ENCODE peak calls at places on chromosomes 16 and 17, in seven cellular contexts. C, H, F, J, W, Y and Z are unnamed samples.

GRCh38 chr17:78081551-78081950 is 47.0 kb downstream of the TMC6 start:
- DNase-seq in C (no peak), H (no peak), F (no peak), J (no peak), W (no peak), Y (no peak), Z (no peak)

GRCh38 chr17:19741832-19742457 is 6.2 kb downstream of the ALDH3A1 start:
- DNase-seq in C (no peak), H (no peak), F (no peak), J (no peak), W (no peak), Y (no peak), Z (no peak)

GRCh38 chr17:62882284-62882683 is 74.2 kb upstream of the MARCHF10 start:
- DNase-seq in C (no peak), H (no peak), F (no peak), J (no peak), W (no peak), Y (peak), Z (no peak)

GRCh38 chr16:3035289-3035971 is 1.3 kb downstream of the BICDL2 start:
- DNase-seq in C (no peak), H (no peak), F (no peak), J (no peak), W (no peak), Y (no peak), Z (no peak)

GRCh38 chr16:48531011-48531962 is 78.7 kb downstream of the N4BP1 start:
- DNase-seq in C (no peak), H (no peak), F (no peak), J (no peak), W (no peak), Y (no peak), Z (peak)

GRCh38 chr16:71540-72341 is 690 bp downstream of the RHBDF1 start:
- DNase-seq in C (peak), H (no peak), F (peak), J (peak), W (peak), Y (peak), Z (peak)

GRCh38 chr17:19714542-19715411 is 1.6 kb downstream of the SLC47A2 start:
- DNase-seq in C (peak), H (no peak), F (no peak), J (no peak), W (no peak), Y (no peak), Z (peak)

GRCh38 chr16:2663553-2664521 is 18.5 kb upstream of the KCTD5 start:
- DNase-seq in C (no peak), H (no peak), F (peak), J (no peak), W (no peak), Y (no peak), Z (no peak)

GRCh38 chr17:38572665-38573365 is 32.9 kb downstream of the SRCIN1 start:
- DNase-seq in C (peak), H (no peak), F (no peak), J (peak), W (no peak), Y (peak), Z (peak)

GRCh38 chr17:72393553-72393952 is 272.7 kb downstream of the SOX9 start:
- DNase-seq in C (no peak), H (no peak), F (peak), J (no peak), W (peak), Y (no peak), Z (no peak)

GRCh38 chr17:29956225-29956624 is 14.8 kb downstream of the EFCAB5 start:
- DNase-seq in C (no peak), H (no peak), F (no peak), J (no peak), W (no peak), Y (no peak), Z (no peak)

GRCh38 chr16:31141489-31142108 is 6.1 kb upstream of the PRSS8 start:
- DNase-seq in C (no peak), H (no peak), F (peak), J (no peak), W (peak), Y (no peak), Z (peak)

GRCh38 chr17:66331038-66331816 is 28.8 kb downstream of the PRKCA start:
- DNase-seq in C (no peak), H (no peak), F (peak), J (no peak), W (no peak), Y (no peak), Z (no peak)

GRCh38 chr17:79075861-79076406 is 1.3 kb downstream of the ENGASE start:
- DNase-seq in C (no peak), H (no peak), F (no peak), J (no peak), W (no peak), Y (no peak), Z (no peak)

GRCh38 chr16:27379919-27380318 is 22.1 kb upstream of the IL21R start:
- DNase-seq in C (no peak), H (no peak), F (no peak), J (no peak), W (no peak), Y (no peak), Z (no peak)

GRCh38 chr17:56897646-56898424 is 16.0 kb downstream of the TRIM25 start:
- DNase-seq in C (no peak), H (no peak), F (no peak), J (no peak), W (no peak), Y (no peak), Z (no peak)

GRCh38 chr17:48310748-48311213 is 119.2 kb downstream of the SKAP1 start:
- DNase-seq in C (no peak), H (no peak), F (no peak), J (peak), W (no peak), Y (no peak), Z (peak)

GRCh38 chr17:33192961-33193911 is 99.9 kb downstream of the ASIC2 start:
- DNase-seq in C (peak), H (peak), F (no peak), J (no peak), W (no peak), Y (no peak), Z (peak)

GRCh38 chr17:31093866-31094599 is 744 bp upstream of the NF1 start:
- DNase-seq in C (peak), H (no peak), F (no peak), J (no peak), W (no peak), Y (no peak), Z (no peak)

GRCh38 chr17:78661092-78661770 is 84.0 kb upstream of the DNAH17 start:
- DNase-seq in C (no peak), H (no peak), F (no peak), J (no peak), W (no peak), Y (peak), Z (no peak)

GRCh38 chr17:43673516-43674323 is 12.0 kb upstream of the MEOX1 start:
- DNase-seq in C (peak), H (no peak), F (peak), J (peak), W (peak), Y (peak), Z (peak)

GRCh38 chr17:70166571-70166970 is 2.8 kb upstream of the KCNJ2 start:
- DNase-seq in C (no peak), H (no peak), F (no peak), J (no peak), W (no peak), Y (no peak), Z (no peak)

GRCh38 chr16:86241681-86242080 is 268.6 kb upstream of the FOXF1 start:
- DNase-seq in C (peak), H (no peak), F (no peak), J (no peak), W (no peak), Y (no peak), Z (no peak)

GRCh38 chr16:2039286-2040030 is 8.2 kb downstream of the NTHL1 start:
- DNase-seq in C (no peak), H (no peak), F (peak), J (no peak), W (peak), Y (no peak), Z (no peak)

GRCh38 chr16:11835891-11836652 is 15.3 kb downstream of the RSL1D1 start:
- DNase-seq in C (peak), H (no peak), F (peak), J (no peak), W (peak), Y (peak), Z (no peak)

GRCh38 chr17:703081-703875 is 11.4 kb downstream of the VPS53 start:
- DNase-seq in C (no peak), H (no peak), F (peak), J (no peak), W (peak), Y (no peak), Z (no peak)

GRCh38 chr17:70288540-70289290 is 119.4 kb downstream of the KCNJ2 start:
- DNase-seq in C (no peak), H (no peak), F (no peak), J (no peak), W (no peak), Y (peak), Z (no peak)

GRCh38 chr17:56478836-56479447 is 114.6 kb upstream of the NOG start:
- DNase-seq in C (peak), H (no peak), F (peak), J (peak), W (peak), Y (peak), Z (peak)

GRCh38 chr17:83094291-83094690 is 14.9 kb downstream of the METRNL start:
- DNase-seq in C (no peak), H (no peak), F (no peak), J (no peak), W (no peak), Y (no peak), Z (no peak)

GRCh38 chr16:80176114-80176513 is 364.7 kb upstream of the DYNLRB2 start:
- DNase-seq in C (no peak), H (no peak), F (no peak), J (no peak), W (no peak), Y (no peak), Z (no peak)

GRCh38 chr17:58995247-58995940 is 111.3 kb downstream of the TRIM37 start:
- DNase-seq in C (no peak), H (no peak), F (no peak), J (no peak), W (peak), Y (no peak), Z (no peak)
- H3K4ac ChIP-seq in C (no peak), H (no peak), F (no peak), J (no peak), W (no peak), Y (no peak), Z (no peak)

DNA sequence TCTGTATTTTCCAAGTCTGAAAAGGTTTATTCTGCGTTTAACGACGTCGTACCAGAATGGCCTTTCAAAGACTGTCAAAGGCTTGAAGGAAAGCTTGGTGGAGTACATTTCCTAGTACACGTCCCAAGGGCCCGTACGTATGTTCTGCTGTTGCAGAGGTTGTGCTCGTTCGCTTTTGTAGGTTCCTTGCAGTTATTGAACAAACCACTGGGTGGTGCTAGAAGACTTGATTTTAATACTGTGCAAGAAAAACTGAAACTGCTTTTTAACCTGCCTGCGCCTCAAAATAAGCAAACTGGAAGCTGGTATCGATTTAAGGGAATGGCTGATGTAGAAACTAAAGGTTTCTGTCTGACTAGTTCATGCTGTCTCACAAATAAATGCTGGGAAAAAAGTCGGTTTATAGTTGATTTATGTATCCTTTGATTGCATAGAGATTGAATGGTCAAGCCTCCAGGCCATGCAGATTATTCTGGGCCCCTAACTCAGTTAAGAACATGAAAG is 54.6 kb downstream of the USP10 start:
- DNase-seq in C (peak), H (peak), F (peak), J (peak), W (peak), Y (peak), Z (peak)
- H3K23ac ChIP-seq in C (no peak), H (no peak), F (no peak), J (no peak), W (peak), Y (no peak), Z (no peak)

GRCh38 chr17:12242390-12242954 is 221.8 kb downstream of the MAP2K4 start:
- DNase-seq in C (no peak), H (no peak), F (no peak), J (no peak), W (peak), Y (no peak), Z (no peak)
- H3K4ac ChIP-seq in C (no peak), H (no peak), F (no peak), J (no peak), W (no peak), Y (no peak), Z (no peak)

GRCh38 chr17:5553479-5553878 is 30.8 kb downstream of the NLRP1 start:
- DNase-seq in C (no peak), H (no peak), F (no peak), J (no peak), W (no peak), Y (no peak), Z (no peak)
- H3K23ac ChIP-seq in C (no peak), H (no peak), F (no peak), J (no peak), W (no peak), Y (no peak), Z (no peak)

DNA sequence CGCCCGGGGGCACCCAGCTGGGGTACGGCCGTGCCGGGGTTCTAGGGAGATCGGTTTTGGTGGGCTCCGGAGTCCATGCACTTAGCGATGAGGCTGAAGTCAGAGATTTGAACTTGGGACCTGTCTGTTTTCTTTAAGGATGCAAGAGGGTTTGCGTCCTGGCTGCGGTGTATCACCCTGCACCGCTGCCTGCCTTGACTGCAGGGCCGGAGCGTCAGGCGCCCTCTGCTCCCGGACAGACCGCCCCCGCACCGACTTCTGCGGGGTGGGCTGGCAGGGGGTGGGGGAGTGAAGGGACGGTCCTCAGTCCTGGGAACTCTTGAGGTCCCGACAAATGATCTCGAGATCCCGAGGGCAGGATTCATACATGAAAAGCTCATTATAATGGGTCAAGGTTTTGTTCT is 701 bp downstream of the PDP2 start:
- DNase-seq in C (no peak), H (no peak), F (peak), J (peak), W (no peak), Y (peak), Z (no peak)
- H3K4ac ChIP-seq in C (no peak), H (no peak), F (peak), J (peak), W (peak), Y (peak), Z (no peak)

GRCh38 chr17:45833826-45834439 is 10.7 kb upstream of the SPPL2C start:
- DNase-seq in C (no peak), H (no peak), F (no peak), J (no peak), W (no peak), Y (no peak), Z (no peak)

GRCh38 chr17:45834471-45835396 is 9.9 kb upstream of the SPPL2C start:
- DNase-seq in C (peak), H (no peak), F (no peak), J (no peak), W (no peak), Y (peak), Z (no peak)

GRCh38 chr17:45836047-45837044 is 8.3 kb upstream of the SPPL2C start:
- DNase-seq in C (no peak), H (no peak), F (no peak), J (no peak), W (no peak), Y (no peak), Z (no peak)

GRCh38 chr17:45837187-45837586 is 7.5 kb upstream of the SPPL2C start:
- DNase-seq in C (no peak), H (no peak), F (no peak), J (no peak), W (no peak), Y (no peak), Z (no peak)

GRCh38 chr17:45835481-45835880 is 9.2 kb upstream of the SPPL2C start:
- DNase-seq in C (no peak), H (no peak), F (no peak), J (no peak), W (no peak), Y (no peak), Z (no peak)
- H3K23ac ChIP-seq in C (no peak), H (no peak), F (no peak), J (no peak), W (no peak), Y (no peak), Z (no peak)